ENCODE peak calls at places on chromosomes 3 and 15, in ten cellular contexts. P is lung, Q is A549, X is adrenal gland, V is esophagus squamous epithelium, S is psoas muscle, K is AG04450, L is heart right ventricle, A is cardiac muscle cell, R is OCI-LY7. U is an unnamed sample.

GRCh38 chr3:141049681-141050080 is 1.5 kb upstream of the SPSB4 start:
- DNase-seq in P (peak; percentile 7), Q (peak; percentile 18), X (no peak), V (no peak), S (no peak), K (no peak), L (no peak), A (no peak), R (no peak), U (no peak)

GRCh38 chr3:119403201-119403600 is 60.2 kb downstream of the TMEM39A start:
- DNase-seq in P (no peak), Q (no peak), X (no peak), V (no peak), S (no peak), K (no peak), L (no peak), A (no peak), R (no peak), U (no peak)

GRCh38 chr15:68400066-68400456 is 31.9 kb downstream of the ITGA11 start:
- DNase-seq in P (no peak), Q (peak; percentile 86), X (no peak), V (no peak), S (no peak), K (no peak), L (no peak), A (no peak), R (no peak), U (no peak)

GRCh38 chr3:172517859-172518466 is 5.3 kb downstream of the TNFSF10 start:
- DNase-seq in P (no peak), Q (no peak), X (no peak), V (no peak), S (no peak), K (no peak), L (no peak), A (no peak), R (no peak), U (no peak)

GRCh38 chr3:5013021-5013906 is 34.0 kb downstream of the BHLHE40 start:
- DNase-seq in P (no peak), Q (peak; percentile 95), X (no peak), V (no peak), S (no peak), K (no peak), L (no peak), A (no peak), R (no peak), U (peak; percentile 62)

GRCh38 chr15:78167227-78167888 is 18.2 kb downstream of the IDH3A start:
- DNase-seq in P (no peak), Q (no peak), X (no peak), V (no peak), S (no peak), K (no peak), L (no peak), A (no peak), R (peak; percentile 84), U (no peak)

GRCh38 chr3:157566596-157566995 is 63.4 kb upstream of the VEPH1 start:
- DNase-seq in P (no peak), Q (no peak), X (no peak), V (no peak), S (no peak), K (no peak), L (no peak), A (no peak), R (no peak), U (no peak)

GRCh38 chr3:132874701-132875100 is 152.5 kb upstream of the NPHP3 start:
- DNase-seq in P (no peak), Q (no peak), X (no peak), V (no peak), S (no peak), K (no peak), L (no peak), A (no peak), R (no peak), U (no peak)

GRCh38 chr3:182919866-182920357 is 60.4 kb downstream of the DCUN1D1 start:
- DNase-seq in P (no peak), Q (no peak), X (no peak), V (no peak), S (no peak), K (no peak), L (no peak), A (no peak), R (no peak), U (no peak)

GRCh38 chr15:56469484-56469883 is 4.5 kb upstream of the MNS1 start:
- DNase-seq in P (no peak), Q (no peak), X (peak; percentile 11), V (no peak), S (no peak), K (no peak), L (no peak), A (no peak), R (no peak), U (no peak)

GRCh38 chr3:100103558-100104441 is 10.5 kb downstream of the FILIP1L start:
- DNase-seq in P (no peak), Q (no peak), X (no peak), V (no peak), S (no peak), K (peak; percentile 72), L (no peak), A (no peak), R (peak; percentile 17), U (no peak)

GRCh38 chr3:100104442-100104798 is 9.9 kb downstream of the FILIP1L start:
- DNase-seq in P (no peak), Q (no peak), X (no peak), V (no peak), S (no peak), K (no peak), L (no peak), A (no peak), R (peak; percentile 29), U (no peak)

GRCh38 chr3:100105536-100105935 is 8.8 kb downstream of the FILIP1L start:
- DNase-seq in P (no peak), Q (no peak), X (no peak), V (no peak), S (no peak), K (no peak), L (no peak), A (no peak), R (peak; percentile 76), U (no peak)

GRCh38 chr3:100106094-100106493 is 8.2 kb downstream of the FILIP1L start:
- DNase-seq in P (no peak), Q (no peak), X (no peak), V (no peak), S (no peak), K (no peak), L (no peak), A (no peak), R (peak; percentile 5), U (no peak)

GRCh38 chr3:100104817-100105413 is 9.4 kb downstream of the FILIP1L start:
- DNase-seq in P (no peak), Q (no peak), X (no peak), V (no peak), S (no peak), K (no peak), L (no peak), A (no peak), R (peak; percentile 11), U (no peak)
- TF ChIP-seq CTCF in P (no peak), Q (no peak), X (no peak), V (no peak), S (no peak), K (no peak), L (no peak), A (no peak), R (no peak), U (no peak)

GRCh38 chr15:27220199-27220598 is 249.2 kb downstream of the GABRG3 start:
- DNase-seq in P (no peak), Q (no peak), X (no peak), V (no peak), S (no peak), K (no peak), L (no peak), A (no peak), R (no peak), U (no peak)
- H3K9me3 ChIP-seq in P (peaks cover 2% of the 10 kb centered on the region), Q (no peaks in the 10 kb centered on the region), X (no peaks in the 10 kb centered on the region), V (peaks cover 5% of the 10 kb centered on the region), S (no peaks in the 10 kb centered on the region), K (peaks cover 30% of the 10 kb centered on the region), L (no peaks in the 10 kb centered on the region), A (no peaks in the 10 kb centered on the region), R (no peaks in the 10 kb centered on the region), U (no peaks in the 10 kb centered on the region)

GRCh38 chr3:170419301-170420087 is 826 bp downstream of the CLDN11 start:
- DNase-seq in P (no peak), Q (no peak), X (peak; percentile 16), V (no peak), S (peak; percentile 23), K (no peak), L (peak; percentile 19), A (peak; percentile 35), R (no peak), U (no peak)

GRCh38 chr3:170421147-170421641 is 2.5 kb downstream of the CLDN11 start:
- DNase-seq in P (no peak), Q (no peak), X (no peak), V (no peak), S (peak; percentile 21), K (no peak), L (no peak), A (peak; percentile 22), R (no peak), U (no peak)

GRCh38 chr3:170418422-170419300 is at the start of gene CLDN11:
- DNase-seq in P (peak; percentile 27), Q (no peak), X (peak; percentile 16), V (no peak), S (peak; percentile 53), K (peak; percentile 36), L (peak; percentile 37), A (peak; percentile 70), R (no peak), U (peak; percentile 41)

GRCh38 chr3:170421758-170422157 is 3.1 kb downstream of the CLDN11 start:
- DNase-seq in P (no peak), Q (no peak), X (no peak), V (no peak), S (no peak), K (no peak), L (no peak), A (no peak), R (no peak), U (no peak)

GRCh38 chr3:170420307-170420821 is 1.7 kb downstream of the CLDN11 start:
- DNase-seq in P (no peak), Q (no peak), X (no peak), V (no peak), S (no peak), K (no peak), L (no peak), A (no peak), R (no peak), U (peak; percentile 15)
- H3K4me3 ChIP-seq in P (no peak overlapping the region), Q (no peak overlapping the region), X (peak overlapping the region; percentile 61), V (peak overlapping the region; percentile 51), S (peak overlapping the region; percentile 67), K (peak overlapping the region; percentile 94), L (peak overlapping the region; percentile 43), A (no peak overlapping the region), R (no peak overlapping the region), U (peak overlapping the region; percentile 61)

DNA sequence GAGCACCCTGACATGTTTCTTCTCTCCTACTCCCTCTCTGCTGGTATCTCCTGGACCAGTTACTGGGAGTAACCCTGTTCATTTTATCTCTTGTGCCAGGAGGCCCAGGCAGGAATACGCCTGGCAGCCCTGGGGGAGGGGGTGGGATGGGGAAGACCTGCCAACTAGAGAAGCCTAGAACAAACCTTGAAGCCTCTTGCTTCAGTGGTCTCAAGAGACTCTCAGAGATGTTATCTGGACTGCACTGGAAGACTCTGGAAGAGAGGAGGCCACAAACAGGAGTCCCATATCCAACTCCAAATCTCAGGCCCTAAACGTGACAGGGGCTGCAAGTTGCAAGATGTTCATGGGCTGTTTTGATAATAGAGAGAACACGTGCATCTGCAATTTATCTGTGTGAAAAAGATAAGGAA is at the start of gene EPB42:
- DNase-seq in P (no peak), Q (no peak), X (no peak), V (no peak), S (no peak), K (no peak), L (no peak), A (no peak), R (no peak), U (no peak)
- TF ChIP-seq CTCF in P (no peak), Q (no peak), X (no peak), V (no peak), S (no peak), K (no peak), L (no peak), A (no peak), R (no peak), U (no peak)

U was measured in heart left ventricle.